ENCODE peak calls at places on chromosomes 5 and 9, in ten cellular contexts. D, F, W, N, G, S, K, M, I and X are unnamed samples.

GRCh38 chr5:78399115-78399514 is 38.7 kb downstream of the SCAMP1 start:
- DNase-seq in S (no peak), I (peak; percentile 49), M (no peak), G (no peak), N (no peak), F (no peak), W (no peak), D (no peak), K (no peak), X (no peak)

GRCh38 chr5:31113101-31113500 is 80.4 kb upstream of the CDH6 start:
- DNase-seq in I (peak; percentile 88), F (no peak), D (no peak), S (no peak), W (no peak), K (no peak), N (no peak), M (no peak), G (no peak), X (no peak)

GRCh38 chr9:9585920-9586319 is 1026.9 kb downstream of the PTPRD start:
- DNase-seq in I (no peak), W (no peak), D (no peak), N (no peak), S (no peak), K (no peak), F (no peak), M (no peak), G (no peak), X (no peak)

GRCh38 chr9:134841180-134841904 is 39.3 kb upstream of the FCN2 start:
- DNase-seq in I (no peak), M (no peak), W (no peak), D (no peak), G (no peak), F (no peak), K (no peak), N (no peak), S (peak; percentile 37), X (no peak)

GRCh38 chr5:74093501-74093993 is 467.6 kb downstream of the ARHGEF28 start:
- DNase-seq in W (no peak), G (no peak), N (no peak), D (no peak), M (no peak), S (no peak), K (no peak), I (no peak), F (no peak), X (no peak)

GRCh38 chr5:163968651-163969050 is 463.2 kb downstream of the MAT2B start:
- DNase-seq in W (no peak), K (no peak), M (no peak), I (no peak), F (no peak), D (no peak), G (no peak), N (no peak), S (no peak), X (no peak)

GRCh38 chr9:79210541-79211243 is 361.1 kb upstream of the TLE4 start:
- DNase-seq in M (no peak), K (no peak), D (no peak), N (no peak), W (no peak), I (peak; percentile 41), G (no peak), F (no peak), S (no peak), X (no peak)

GRCh38 chr5:173726848-173727557 is 110.6 kb upstream of the BOD1 start:
- DNase-seq in W (no peak), G (no peak), I (no peak), F (no peak), N (no peak), S (no peak), K (no peak), D (no peak), M (no peak), X (no peak)

GRCh38 chr5:106414342-106414741 is 1256.4 kb downstream of the EFNA5 start:
- DNase-seq in M (no peak), N (no peak), K (no peak), D (no peak), S (no peak), W (no peak), I (no peak), G (no peak), F (no peak), X (no peak)

GRCh38 chr9:93231716-93232115 is 47.8 kb downstream of the WNK2 start:
- DNase-seq in M (no peak), D (no peak), K (no peak), G (no peak), S (peak; percentile 50), F (no peak), W (no peak), I (no peak), N (no peak), X (no peak)

GRCh38 chr5:88761269-88761880 is 121.6 kb downstream of the MEF2C start:
- DNase-seq in W (no peak), K (no peak), S (no peak), G (no peak), M (no peak), I (peak; percentile 51), N (no peak), F (no peak), D (no peak), X (no peak)

GRCh38 chr5:91645347-91645746 is 262.2 kb upstream of the ARRDC3 start:
- DNase-seq in M (no peak), F (no peak), G (no peak), D (no peak), S (peak; percentile 0), N (no peak), I (no peak), K (no peak), W (no peak), X (no peak)

DNA sequence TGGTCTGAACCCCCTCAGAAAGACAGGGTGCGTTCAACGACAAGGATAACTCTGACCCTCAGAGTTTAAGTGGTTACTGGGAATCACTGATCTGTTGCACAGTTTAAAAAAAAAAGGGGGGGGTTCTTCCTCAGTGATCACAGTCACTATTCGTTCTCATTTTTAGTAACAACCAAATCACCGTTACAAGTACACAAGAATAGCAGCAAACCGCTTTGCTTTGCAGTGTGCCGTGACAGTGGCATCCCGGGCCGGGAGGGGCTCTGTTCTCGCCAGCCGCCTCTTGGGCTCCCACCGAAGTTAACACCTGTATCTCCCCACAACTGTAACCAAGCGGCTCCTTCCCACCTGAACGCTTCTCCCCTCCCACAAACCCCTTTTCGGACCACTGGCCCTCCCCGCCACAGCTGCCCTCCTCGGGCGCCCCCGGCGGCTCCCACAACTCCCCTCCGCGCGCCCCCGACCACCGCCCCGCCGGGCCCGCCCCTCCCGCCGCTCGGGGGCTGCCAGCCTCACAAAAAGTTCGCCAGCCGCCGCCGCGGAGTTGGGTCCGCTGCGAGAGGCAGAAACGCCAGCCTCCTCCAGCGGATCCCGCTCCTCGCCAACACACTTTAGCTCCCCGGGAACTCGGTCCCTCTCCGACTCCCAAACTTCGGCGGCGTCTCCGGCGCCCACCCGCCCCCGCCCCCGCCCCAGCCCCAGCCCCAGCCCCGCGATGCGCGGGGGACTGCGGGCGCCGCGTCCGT is 1.2 kb downstream of the SSBP2 start:
- DNase-seq in I (peak; percentile 17), D (no peak), F (peak; percentile 28), K (peak; percentile 51), W (no peak), M (peak; percentile 83), N (peak; percentile 31), G (peak; percentile 74), S (peak; percentile 91), X (peak; percentile 40)
- TF ChIP-seq POLR2A in I (no peak), D (no peak), F (no peak), K (no peak), W (no peak), M (no peak), N (no peak), G (no peak), S (no peak), X (no peak)

GRCh38 chr9:95514402-95514801 is 2.4 kb downstream of the PTCH1 start:
- DNase-seq in K (no peak), I (no peak), S (no peak), M (no peak), G (no peak), F (no peak), N (no peak), W (no peak), D (no peak), X (no peak)
- H3K27me3 ChIP-seq in K (no peaks in the 10 kb centered on the region), I (peaks cover 11% of the 10 kb centered on the region), S (no peaks in the 10 kb centered on the region), M (no peaks in the 10 kb centered on the region), G (no peaks in the 10 kb centered on the region), F (no peaks in the 10 kb centered on the region), N (peaks cover 16% of the 10 kb centered on the region), W (peaks cover 63% of the 10 kb centered on the region), D (no peaks in the 10 kb centered on the region), X (no peaks in the 10 kb centered on the region)

GRCh38 chr9:130143279-130143893 is 28.8 kb upstream of the NCS1 start:
- DNase-seq in M (no peak), I (no peak), F (no peak), W (no peak), N (no peak), K (no peak), S (peak; percentile 41), G (no peak), D (no peak), X (no peak)

GRCh38 chr9:130144703-130145102 is 27.5 kb upstream of the NCS1 start:
- DNase-seq in D (no peak), W (no peak), F (no peak), G (no peak), M (no peak), K (peak; percentile 72), N (peak; percentile 32), S (no peak), I (no peak), X (no peak)

GRCh38 chr9:130142635-130143034 is 29.6 kb upstream of the NCS1 start:
- DNase-seq in M (no peak), G (no peak), D (no peak), I (no peak), K (no peak), W (no peak), N (no peak), S (no peak), F (no peak), X (no peak)

GRCh38 chr9:130147215-130147614 is 25.0 kb upstream of the NCS1 start:
- DNase-seq in W (no peak), M (no peak), F (no peak), K (no peak), D (no peak), G (no peak), N (no peak), I (no peak), S (no peak), X (no peak)

GRCh38 chr9:130143974-130144373 is 28.2 kb upstream of the NCS1 start:
- DNase-seq in W (no peak), N (no peak), S (no peak), D (no peak), I (peak; percentile 42), F (peak; percentile 68), G (no peak), M (no peak), K (no peak), X (no peak)
- TF ChIP-seq POLR2A in W (no peak), N (no peak), S (no peak), D (no peak), I (no peak), F (no peak), G (no peak), M (no peak), K (no peak), X (no peak)

DNA sequence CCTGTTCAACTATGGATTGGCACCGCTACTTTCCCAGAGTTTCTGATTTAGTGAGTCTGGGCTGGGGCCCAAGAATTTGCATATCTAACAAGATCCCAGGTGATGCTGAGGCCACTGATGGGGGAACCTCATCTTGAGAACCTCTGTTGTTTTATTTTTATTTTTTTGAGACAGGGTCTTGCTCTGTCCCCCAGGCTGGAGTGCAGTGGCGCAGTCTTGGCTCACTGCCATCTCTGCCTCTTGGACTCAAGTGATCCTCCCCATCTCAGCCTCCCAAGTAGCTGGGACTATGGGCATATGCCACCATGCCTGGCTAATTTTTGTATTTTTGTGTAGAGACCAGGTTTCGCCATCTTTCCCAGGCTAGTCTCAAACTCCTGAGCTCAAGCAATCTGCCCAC is 35.7 kb downstream of the LMX1B start:
- DNase-seq in D (no peak), G (no peak), N (no peak), K (no peak), F (no peak), M (no peak), S (no peak), W (no peak), I (no peak), X (no peak)
- H3K27me3 ChIP-seq in D (no peaks in the 10 kb centered on the region), G (peaks cover 13% of the 10 kb centered on the region), N (peaks cover 50% of the 10 kb centered on the region), K (no peaks in the 10 kb centered on the region), F (no peaks in the 10 kb centered on the region), M (peaks cover 75% of the 10 kb centered on the region), S (no peaks in the 10 kb centered on the region), W (no peaks in the 10 kb centered on the region), I (peaks cover 95% of the 10 kb centered on the region), X (no peaks in the 10 kb centered on the region)